ENCODE peak calls at places on chromosomes 2 and 18, in five cellular contexts. One of them, this sample, is unnamed.

GRCh38 chr2:101038455-101039255 is 36.6 kb downstream of the RPL31 start:
- DNase-seq in endodermal cell: peak
- DNase-seq in lung: no peak
- DNase-seq in lower leg skin: no peak
- DNase-seq in ascending aorta: no peak
- DNase-seq in this sample: peak

GRCh38 chr2:216765810-216766259 is 70.5 kb upstream of the IGFBP5 start:
- DNase-seq in endodermal cell: peak
- DNase-seq in lung: no peak
- DNase-seq in lower leg skin: no peak
- DNase-seq in ascending aorta: no peak
- DNase-seq in this sample: peak

GRCh38 chr18:58183226-58183625 is 139.2 kb downstream of the NEDD4L start:
- DNase-seq in lung: peak
- DNase-seq in endodermal cell: no peak
- DNase-seq in lower leg skin: no peak
- DNase-seq in ascending aorta: no peak
- DNase-seq in this sample: no peak

GRCh38 chr2:68952887-68953521 is at the start of gene GKN2:
- DNase-seq in lung: no peak
- DNase-seq in lower leg skin: no peak
- DNase-seq in ascending aorta: no peak
- DNase-seq in endodermal cell: no peak
- DNase-seq in this sample: no peak

GRCh38 chr2:31802711-31803110 is 208.1 kb downstream of the MEMO1 start:
- DNase-seq in lung: no peak
- DNase-seq in ascending aorta: no peak
- DNase-seq in lower leg skin: no peak
- DNase-seq in endodermal cell: no peak
- DNase-seq in this sample: no peak

GRCh38 chr2:12549641-12550040 is 167.1 kb upstream of the TRIB2 start:
- DNase-seq in lung: no peak
- DNase-seq in lower leg skin: no peak
- DNase-seq in endodermal cell: no peak
- DNase-seq in ascending aorta: no peak
- DNase-seq in this sample: peak

GRCh38 chr18:62289047-62289446 is 36.1 kb upstream of the TNFRSF11A start:
- DNase-seq in lung: no peak
- DNase-seq in ascending aorta: no peak
- DNase-seq in lower leg skin: no peak
- DNase-seq in endodermal cell: no peak
- DNase-seq in this sample: no peak

GRCh38 chr2:215036314-215036713 is 102.1 kb downstream of the ABCA12 start:
- DNase-seq in ascending aorta: no peak
- DNase-seq in endodermal cell: no peak
- DNase-seq in lower leg skin: no peak
- DNase-seq in lung: no peak
- DNase-seq in this sample: no peak

GRCh38 chr2:4673025-4673489 is 969.7 kb downstream of the DCDC2C start:
- DNase-seq in lung: no peak
- DNase-seq in lower leg skin: no peak
- DNase-seq in endodermal cell: no peak
- DNase-seq in ascending aorta: peak
- DNase-seq in this sample: no peak

GRCh38 chr2:101625387-101625786 is 72.1 kb upstream of the MAP4K4 start:
- DNase-seq in lung: no peak
- DNase-seq in ascending aorta: no peak
- DNase-seq in endodermal cell: peak
- DNase-seq in lower leg skin: no peak
- DNase-seq in this sample: no peak

GRCh38 chr2:79593237-79593867 is 80.5 kb downstream of the CTNNA2 start:
- DNase-seq in lung: no peak
- DNase-seq in lower leg skin: no peak
- DNase-seq in ascending aorta: no peak
- DNase-seq in endodermal cell: no peak
- DNase-seq in this sample: no peak

GRCh38 chr18:37368110-37368812 is 197.3 kb downstream of the CELF4 start:
- DNase-seq in lower leg skin: no peak
- DNase-seq in endodermal cell: no peak
- DNase-seq in ascending aorta: no peak
- DNase-seq in lung: no peak
- DNase-seq in this sample: no peak

GRCh38 chr2:15302154-15302553 is 259.0 kb downstream of the NBAS start:
- DNase-seq in lower leg skin: no peak
- DNase-seq in ascending aorta: no peak
- DNase-seq in endodermal cell: no peak
- DNase-seq in lung: no peak
- DNase-seq in this sample: no peak

GRCh38 chr18:44569391-44570055 is 111.2 kb upstream of the SETBP1 start:
- DNase-seq in ascending aorta: no peak
- DNase-seq in lung: no peak
- DNase-seq in endodermal cell: no peak
- DNase-seq in lower leg skin: no peak
- DNase-seq in this sample: no peak

GRCh38 chr2:197107291-197108269 is 181.1 kb upstream of the PGAP1 start:
- DNase-seq in lung: no peak
- DNase-seq in ascending aorta: no peak
- DNase-seq in lower leg skin: no peak
- DNase-seq in endodermal cell: no peak
- DNase-seq in this sample: peak

GRCh38 chr2:34112161-34112560 is 513.1 kb upstream of the FAM98A start:
- DNase-seq in endodermal cell: no peak
- DNase-seq in ascending aorta: no peak
- DNase-seq in lower leg skin: no peak
- DNase-seq in lung: no peak
- DNase-seq in this sample: no peak

GRCh38 chr18:8750954-8751415 is 45.6 kb downstream of the MTCL1 start:
- DNase-seq in lower leg skin: peak
- DNase-seq in lung: no peak
- DNase-seq in endodermal cell: no peak
- DNase-seq in ascending aorta: no peak
- DNase-seq in this sample: peak

GRCh38 chr2:147182260-147182659 is 662.6 kb upstream of the ACVR2A start:
- DNase-seq in lung: no peak
- DNase-seq in lower leg skin: no peak
- DNase-seq in ascending aorta: no peak
- DNase-seq in endodermal cell: no peak
- DNase-seq in this sample: peak

GRCh38 chr18:54388203-54389142 is 30.8 kb downstream of the C18orf54 start:
- DNase-seq in lower leg skin: no peak
- DNase-seq in endodermal cell: peak
- DNase-seq in ascending aorta: no peak
- DNase-seq in lung: no peak
- DNase-seq in this sample: peak

GRCh38 chr18:48445540-48445939 is 36.4 kb upstream of the ZBTB7C start:
- DNase-seq in endodermal cell: peak
- DNase-seq in ascending aorta: peak
- DNase-seq in lower leg skin: peak
- DNase-seq in lung: peak
- DNase-seq in this sample: peak

GRCh38 chr2:230865324-230865765 is 603 bp downstream of the ITM2C start:
- DNase-seq in endodermal cell: peak
- DNase-seq in lung: no peak
- DNase-seq in ascending aorta: no peak
- DNase-seq in lower leg skin: no peak
- DNase-seq in this sample: peak

GRCh38 chr2:230864605-230865323 is at the start of gene ITM2C:
- DNase-seq in ascending aorta: peak
- DNase-seq in lung: no peak
- DNase-seq in lower leg skin: no peak
- DNase-seq in endodermal cell: peak
- DNase-seq in this sample: peak

GRCh38 chr2:230866704-230867561 is 2.2 kb downstream of the ITM2C start:
- DNase-seq in lower leg skin: no peak
- DNase-seq in lung: no peak
- DNase-seq in ascending aorta: no peak
- DNase-seq in endodermal cell: peak
- DNase-seq in this sample: peak

GRCh38 chr2:230864122-230864604 is 579 bp upstream of the ITM2C start:
- DNase-seq in lung: no peak
- DNase-seq in endodermal cell: no peak
- DNase-seq in ascending aorta: no peak
- DNase-seq in lower leg skin: no peak
- DNase-seq in this sample: no peak

GRCh38 chr2:230865766-230866703 is 1.3 kb downstream of the ITM2C start:
- DNase-seq in lower leg skin: no peak
- DNase-seq in ascending aorta: no peak
- DNase-seq in lung: no peak
- DNase-seq in endodermal cell: peak
- DNase-seq in this sample: peak
- H3K4me3 ChIP-seq in lower leg skin: no peak
- H3K4me3 ChIP-seq in ascending aorta: peak
- H3K4me3 ChIP-seq in lung: no peak
- H3K4me3 ChIP-seq in endodermal cell: peak
- H3K4me3 ChIP-seq in this sample: peak

DNA sequence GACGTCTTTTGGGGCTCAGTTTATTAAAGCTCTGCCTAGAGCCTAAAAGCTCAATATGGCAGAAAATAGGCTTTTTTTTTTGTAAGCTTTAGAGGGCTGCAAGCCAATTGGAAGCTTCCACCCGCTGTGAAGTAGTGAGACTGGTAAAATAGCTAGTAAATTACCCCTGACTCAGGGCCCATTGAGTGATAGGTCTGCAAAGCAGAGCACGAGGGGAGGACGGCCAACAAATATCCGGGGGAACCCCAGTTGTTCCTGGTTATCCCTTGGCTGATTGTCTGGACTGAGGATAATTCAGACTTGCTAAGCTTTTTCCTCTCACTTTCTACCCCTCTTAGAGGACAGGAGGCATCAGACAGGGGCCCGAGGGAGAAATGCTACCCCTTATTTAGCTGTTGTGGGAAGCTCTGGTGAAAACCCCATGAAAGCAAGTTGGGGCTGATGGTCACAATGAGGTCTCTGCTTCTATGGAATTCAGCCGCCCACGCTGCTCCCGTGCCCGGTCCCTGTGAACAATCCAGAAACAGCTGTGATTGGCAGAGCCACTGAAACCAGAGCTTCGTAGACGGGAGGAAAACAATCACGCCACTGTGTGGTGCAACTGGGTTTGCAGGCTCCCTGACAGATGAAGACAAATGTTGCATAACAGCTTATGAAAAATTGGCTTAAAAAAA is 141.9 kb upstream of the LGALSL start:
- DNase-seq in lower leg skin: peak
- DNase-seq in lung: peak
- DNase-seq in endodermal cell: peak
- DNase-seq in ascending aorta: peak
- DNase-seq in this sample: peak
- TF ChIP-seq CTCF in lower leg skin: no peak
- TF ChIP-seq CTCF in lung: peak
- TF ChIP-seq CTCF in endodermal cell: peak
- TF ChIP-seq CTCF in ascending aorta: peak
- TF ChIP-seq CTCF in this sample: peak

GRCh38 chr2:160061533-160062282 is 707 bp downstream of the PLA2R1 start:
- DNase-seq in endodermal cell: no peak
- DNase-seq in lower leg skin: no peak
- DNase-seq in ascending aorta: no peak
- DNase-seq in lung: no peak
- DNase-seq in this sample: peak

GRCh38 chr2:160063895-160064577 is 1.6 kb upstream of the PLA2R1 start:
- DNase-seq in lower leg skin: no peak
- DNase-seq in lung: no peak
- DNase-seq in endodermal cell: no peak
- DNase-seq in ascending aorta: no peak
- DNase-seq in this sample: no peak

GRCh38 chr2:160063266-160063665 is 851 bp upstream of the PLA2R1 start:
- DNase-seq in endodermal cell: peak
- DNase-seq in lower leg skin: no peak
- DNase-seq in lung: no peak
- DNase-seq in ascending aorta: no peak
- DNase-seq in this sample: no peak

GRCh38 chr2:160060297-160060696 is 2.1 kb downstream of the PLA2R1 start:
- DNase-seq in lung: no peak
- DNase-seq in ascending aorta: no peak
- DNase-seq in endodermal cell: no peak
- DNase-seq in lower leg skin: no peak
- DNase-seq in this sample: no peak

GRCh38 chr2:160062283-160063005 is at the start of gene PLA2R1:
- DNase-seq in endodermal cell: peak
- DNase-seq in ascending aorta: peak
- DNase-seq in lower leg skin: peak
- DNase-seq in lung: peak
- DNase-seq in this sample: peak
- H3K4me3 ChIP-seq in endodermal cell: peak
- H3K4me3 ChIP-seq in ascending aorta: peak
- H3K4me3 ChIP-seq in lower leg skin: peak
- H3K4me3 ChIP-seq in lung: peak
- H3K4me3 ChIP-seq in this sample: peak

GRCh38 chr2:186780701-186781316 is 68.2 kb downstream of the ZSWIM2 start:
- DNase-seq in lung: no peak
- DNase-seq in ascending aorta: no peak
- DNase-seq in endodermal cell: peak
- DNase-seq in lower leg skin: no peak
- DNase-seq in this sample: peak
- TF ChIP-seq CTCF in lung: no peak
- TF ChIP-seq CTCF in ascending aorta: no peak
- TF ChIP-seq CTCF in endodermal cell: peak
- TF ChIP-seq CTCF in lower leg skin: no peak
- TF ChIP-seq CTCF in this sample: peak

GRCh38 chr18:3401669-3402620 is 48.0 kb upstream of the TGIF1 start:
- DNase-seq in ascending aorta: no peak
- DNase-seq in lung: no peak
- DNase-seq in lower leg skin: no peak
- DNase-seq in endodermal cell: no peak
- DNase-seq in this sample: no peak
- H3K4me3 ChIP-seq in ascending aorta: no peak
- H3K4me3 ChIP-seq in lung: no peak
- H3K4me3 ChIP-seq in lower leg skin: no peak
- H3K4me3 ChIP-seq in endodermal cell: no peak
- H3K4me3 ChIP-seq in this sample: no peak

GRCh38 chr18:6734746-6735430 is 5.4 kb downstream of the ARHGAP28 start:
- DNase-seq in ascending aorta: no peak
- DNase-seq in lower leg skin: no peak
- DNase-seq in endodermal cell: no peak
- DNase-seq in lung: no peak
- DNase-seq in this sample: no peak

GRCh38 chr18:6728809-6729246 is 688 bp upstream of the ARHGAP28 start:
- DNase-seq in endodermal cell: no peak
- DNase-seq in ascending aorta: no peak
- DNase-seq in lower leg skin: no peak
- DNase-seq in lung: no peak
- DNase-seq in this sample: no peak

GRCh38 chr18:6731197-6731596 is 1.7 kb downstream of the ARHGAP28 start:
- DNase-seq in lung: no peak
- DNase-seq in endodermal cell: no peak
- DNase-seq in lower leg skin: no peak
- DNase-seq in ascending aorta: no peak
- DNase-seq in this sample: peak

GRCh38 chr18:6729247-6730091 is at the start of gene ARHGAP28:
- DNase-seq in lower leg skin: peak
- DNase-seq in endodermal cell: peak
- DNase-seq in ascending aorta: peak
- DNase-seq in lung: peak
- DNase-seq in this sample: peak

DNA sequence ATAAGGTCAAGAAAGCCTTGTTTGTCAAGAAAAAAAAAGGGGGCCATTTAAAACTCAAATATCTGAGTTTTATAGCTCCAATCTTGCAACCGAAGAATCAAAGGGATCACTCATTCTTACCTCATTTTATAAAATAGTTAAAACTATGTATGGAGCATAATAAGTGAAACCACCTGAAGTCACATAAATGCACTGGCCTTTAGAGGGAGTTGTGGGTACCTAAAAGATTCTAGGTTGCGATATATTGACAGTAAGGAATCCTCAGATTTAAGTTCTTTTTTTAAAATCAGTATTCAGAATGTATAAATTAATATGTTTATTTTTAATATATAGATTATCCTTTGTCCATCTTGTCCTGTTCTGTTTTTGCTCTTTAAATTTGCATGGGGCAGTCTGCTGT is 3.4 kb downstream of the ARHGAP28 start:
- DNase-seq in ascending aorta: no peak
- DNase-seq in endodermal cell: no peak
- DNase-seq in lower leg skin: no peak
- DNase-seq in lung: no peak
- DNase-seq in this sample: no peak
- TF ChIP-seq CTCF in ascending aorta: no peak
- TF ChIP-seq CTCF in endodermal cell: peak
- TF ChIP-seq CTCF in lower leg skin: no peak
- TF ChIP-seq CTCF in lung: no peak
- TF ChIP-seq CTCF in this sample: peak